ENCODE peak calls at places on chromosomes 16 and 17, in five cellular contexts. L is cardiac fibroblast, E is posterior vena cava, V is cardiac muscle cell, B is COR-L47. G is an unnamed sample.
A peak's percentile ranks its signal among the peaks of the same experiment; 100 is the strongest.

GRCh38 chr16:63057342-63057741 is 1021.1 kb upstream of the CDH8 start:
- DNase-seq in E (no peak), V (no peak), L (no peak), B (no peak), G (no peak)

GRCh38 chr16:79613009-79613408 is 12.5 kb upstream of the MAF start:
- DNase-seq in E (no peak), B (no peak), V (peak; percentile 2), L (no peak), G (no peak)

GRCh38 chr17:55814377-55814776 is 63.5 kb downstream of the PCTP start:
- DNase-seq in V (no peak), L (peak; percentile 2), B (no peak), E (no peak), G (no peak)

GRCh38 chr16:3793161-3793576 is 75.8 kb upstream of the TRAP1 start:
- DNase-seq in V (peak; percentile 24), E (no peak), L (peak; percentile 50), B (no peak), G (no peak)

GRCh38 chr17:47797797-47798196 is 23.8 kb downstream of the OSBPL7 start:
- DNase-seq in B (no peak), E (no peak), V (peak; percentile 35), L (no peak), G (peak; percentile 46)

GRCh38 chr17:2982854-2983636 is 80.4 kb downstream of the OR1D5 start:
- DNase-seq in B (no peak), L (peak; percentile 94), E (peak; percentile 93), V (peak; percentile 95), G (peak; percentile 79)

GRCh38 chr17:46732133-46732532 is 86.4 kb downstream of the WNT3 start:
- DNase-seq in B (no peak), L (no peak), E (no peak), V (no peak), G (no peak)

GRCh38 chr16:24670623-24671454 is 58.6 kb upstream of the TNRC6A start:
- DNase-seq in L (peak; percentile 82), E (peak; percentile 85), V (peak; percentile 79), B (peak; percentile 76), G (peak; percentile 94)

GRCh38 chr17:77698903-77699615 is 259.4 kb upstream of the TNRC6C start:
- DNase-seq in B (no peak), L (no peak), V (no peak), E (no peak), G (no peak)

GRCh38 chr17:64109400-64109799 is 20.5 kb downstream of the ERN1 start:
- DNase-seq in L (no peak), B (no peak), V (no peak), E (no peak), G (no peak)

GRCh38 chr17:42683407-42684031 is 1.2 kb downstream of the CNTNAP1 start:
- DNase-seq in V (peak; percentile 41), E (peak; percentile 86), B (no peak), L (peak; percentile 59), G (peak; percentile 47)

GRCh38 chr17:64005734-64006167 is 7.6 kb downstream of the PRR29 start:
- DNase-seq in B (peak; percentile 88), V (no peak), E (peak; percentile 69), L (no peak), G (peak; percentile 43)

GRCh38 chr17:7204828-7205461 is 14.7 kb downstream of the DLG4 start:
- DNase-seq in V (peak; percentile 90), E (peak; percentile 95), L (peak; percentile 89), B (peak; percentile 88), G (peak; percentile 96)

GRCh38 chr16:4017807-4018206 is 98.4 kb downstream of the ADCY9 start:
- DNase-seq in B (peak; percentile 37), E (no peak), L (no peak), V (no peak), G (no peak)

GRCh38 chr16:6016530-6017184 is 919.1 kb upstream of the EEF2KMT start:
- DNase-seq in B (no peak), V (no peak), L (no peak), E (no peak), G (peak; percentile 88)

GRCh38 chr17:31699281-31699680 is 159.8 kb downstream of the COPRS start:
- DNase-seq in E (no peak), L (no peak), V (no peak), B (no peak), G (no peak)

GRCh38 chr16:16107839-16108238 is 115.5 kb downstream of the ABCC6 start:
- DNase-seq in B (no peak), E (no peak), V (no peak), L (no peak), G (no peak)

GRCh38 chr17:62860962-62861873 is 53.1 kb upstream of the MARCHF10 start:
- DNase-seq in L (peak; percentile 10), V (no peak), E (no peak), B (no peak), G (peak; percentile 56)

GRCh38 chr16:3661311-3661710 is 6.8 kb downstream of the DNASE1 start:
- DNase-seq in V (no peak), E (peak; percentile 37), L (no peak), B (no peak), G (no peak)

GRCh38 chr17:1714488-1714979 is 4.4 kb upstream of the TLCD2 start:
- DNase-seq in B (peak; percentile 16), V (peak; percentile 99), L (peak; percentile 99), E (peak; percentile 99), G (peak; percentile 95)

GRCh38 chr17:66747561-66748275 is 87.2 kb upstream of the CACNG5 start:
- DNase-seq in B (peak; percentile 88), L (peak; percentile 66), V (peak; percentile 75), E (peak; percentile 50), G (no peak)

GRCh38 chr17:82031303-82031884 is at the start of gene RAC3:
- DNase-seq in E (no peak), L (peak; percentile 36), B (peak; percentile 27), V (peak; percentile 41), G (peak; percentile 78)

GRCh38 chr17:21194210-21194609 is 19.8 kb downstream of the TMEM11 start:
- DNase-seq in E (no peak), B (no peak), L (peak; percentile 18), V (peak; percentile 17), G (no peak)

GRCh38 chr16:88763502-88764053 is 21.4 kb downstream of the PIEZO1 start:
- DNase-seq in E (no peak), B (no peak), V (no peak), L (no peak), G (peak; percentile 83)

GRCh38 chr17:75625813-75626486 is 7.3 kb upstream of the SMIM5 start:
- DNase-seq in B (peak; percentile 43), L (peak; percentile 19), E (no peak), V (peak; percentile 17), G (peak; percentile 76)

GRCh38 chr17:31586946-31587345 is 195.5 kb downstream of the RAB11FIP4 start:
- DNase-seq in L (peak; percentile 31), V (no peak), B (no peak), E (peak; percentile 82), G (no peak)

GRCh38 chr17:49438885-49439284 is 24.2 kb upstream of the PHB1 start:
- DNase-seq in L (no peak), E (no peak), B (no peak), V (peak; percentile 13), G (no peak)

GRCh38 chr17:77404812-77405581 is 264.2 kb downstream of the SEC14L1 start:
- DNase-seq in B (no peak), E (peak; percentile 91), V (peak; percentile 68), L (peak; percentile 70), G (no peak)

GRCh38 chr17:6508519-6509294 is 47.6 kb downstream of the PITPNM3 start:
- DNase-seq in B (no peak), V (no peak), L (peak; percentile 39), E (no peak), G (peak; percentile 64)

GRCh38 chr16:2782583-2783351 is 4.6 kb downstream of the PRSS33 start:
- DNase-seq in V (no peak), B (no peak), L (no peak), E (peak; percentile 62), G (no peak)

GRCh38 chr16:28180660-28181556 is 30.9 kb downstream of the XPO6 start:
- DNase-seq in E (no peak), L (peak; percentile 59), B (no peak), V (peak; percentile 58), G (no peak)

GRCh38 chr17:27609606-27610303 is 21.2 kb upstream of the LGALS9 start:
- DNase-seq in V (peak; percentile 52), L (peak; percentile 58), B (no peak), E (no peak), G (peak; percentile 81)

GRCh38 chr16:47308601-47309000 is 152.3 kb downstream of the ITFG1 start:
- DNase-seq in B (no peak), L (peak; percentile 3), E (no peak), V (no peak), G (no peak)

GRCh38 chr16:29021471-29021870 is 36.6 kb downstream of the LAT start:
- DNase-seq in V (no peak), L (no peak), E (peak; percentile 18), B (no peak), G (no peak)

G was measured in left kidney.